ENCODE peak calls at places on chromosomes 12 and 14, in nine cellular contexts. One of them, this sample, is unnamed.

GRCh38 chr12:110270125-110270962 is 10.7 kb upstream of the ATP2A2 start:
- DNase-seq in stimulated activated CD4-positive, alpha-beta T cell treated with anti-CD3 and anti-CD28 coated beads, Interleukin-2, amount 100 ng/mL, for 48 hours: no peak
- DNase-seq in hepatic stellate cell: no peak
- DNase-seq in NCI-H1436 treated with DMSO at 0.1 percent for 48 hours: no peak
- DNase-seq in foreskin fibroblast: peak
- DNase-seq in EL: peak
- DNase-seq in left ventricle myocardium superior: peak
- DNase-seq in left ventricle myocardium inferior: peak
- DNase-seq in left lobe of liver: no peak
- DNase-seq in this sample: peak

GRCh38 chr12:67633708-67634107 is 14.8 kb upstream of the DYRK2 start:
- DNase-seq in foreskin fibroblast: no peak
- DNase-seq in left lobe of liver: no peak
- DNase-seq in left ventricle myocardium superior: peak
- DNase-seq in stimulated activated CD4-positive, alpha-beta T cell treated with anti-CD3 and anti-CD28 coated beads, Interleukin-2, amount 100 ng/mL, for 48 hours: no peak
- DNase-seq in NCI-H1436 treated with DMSO at 0.1 percent for 48 hours: no peak
- DNase-seq in EL: no peak
- DNase-seq in left ventricle myocardium inferior: peak
- DNase-seq in hepatic stellate cell: no peak
- DNase-seq in this sample: no peak

GRCh38 chr12:6280053-6280469 is 30.4 kb upstream of the PLEKHG6 start:
- DNase-seq in NCI-H1436 treated with DMSO at 0.1 percent for 48 hours: no peak
- DNase-seq in left ventricle myocardium superior: no peak
- DNase-seq in left lobe of liver: no peak
- DNase-seq in left ventricle myocardium inferior: no peak
- DNase-seq in foreskin fibroblast: peak
- DNase-seq in hepatic stellate cell: peak
- DNase-seq in stimulated activated CD4-positive, alpha-beta T cell treated with anti-CD3 and anti-CD28 coated beads, Interleukin-2, amount 100 ng/mL, for 48 hours: no peak
- DNase-seq in EL: peak
- DNase-seq in this sample: peak

GRCh38 chr14:105500036-105500725 is 9.1 kb downstream of the TEDC1 start:
- DNase-seq in NCI-H1436 treated with DMSO at 0.1 percent for 48 hours: no peak
- DNase-seq in foreskin fibroblast: no peak
- DNase-seq in left ventricle myocardium inferior: no peak
- DNase-seq in EL: no peak
- DNase-seq in left lobe of liver: no peak
- DNase-seq in hepatic stellate cell: no peak
- DNase-seq in stimulated activated CD4-positive, alpha-beta T cell treated with anti-CD3 and anti-CD28 coated beads, Interleukin-2, amount 100 ng/mL, for 48 hours: no peak
- DNase-seq in left ventricle myocardium superior: no peak
- DNase-seq in this sample: no peak

GRCh38 chr14:99659333-99659741 is 14.4 kb downstream of the HHIPL1 start:
- DNase-seq in left ventricle myocardium inferior: no peak
- DNase-seq in hepatic stellate cell: no peak
- DNase-seq in EL: no peak
- DNase-seq in stimulated activated CD4-positive, alpha-beta T cell treated with anti-CD3 and anti-CD28 coated beads, Interleukin-2, amount 100 ng/mL, for 48 hours: peak
- DNase-seq in left lobe of liver: no peak
- DNase-seq in NCI-H1436 treated with DMSO at 0.1 percent for 48 hours: no peak
- DNase-seq in foreskin fibroblast: no peak
- DNase-seq in left ventricle myocardium superior: no peak
- DNase-seq in this sample: no peak

GRCh38 chr12:106249411-106250135 is 1.8 kb upstream of the CKAP4 start:
- DNase-seq in left ventricle myocardium inferior: no peak
- DNase-seq in EL: no peak
- DNase-seq in foreskin fibroblast: no peak
- DNase-seq in NCI-H1436 treated with DMSO at 0.1 percent for 48 hours: no peak
- DNase-seq in left lobe of liver: no peak
- DNase-seq in stimulated activated CD4-positive, alpha-beta T cell treated with anti-CD3 and anti-CD28 coated beads, Interleukin-2, amount 100 ng/mL, for 48 hours: no peak
- DNase-seq in hepatic stellate cell: no peak
- DNase-seq in left ventricle myocardium superior: no peak
- DNase-seq in this sample: no peak

GRCh38 chr12:124191024-124191359 is 103.9 kb upstream of the RFLNA start:
- DNase-seq in EL: peak
- DNase-seq in hepatic stellate cell: peak
- DNase-seq in foreskin fibroblast: no peak
- DNase-seq in left ventricle myocardium superior: no peak
- DNase-seq in stimulated activated CD4-positive, alpha-beta T cell treated with anti-CD3 and anti-CD28 coated beads, Interleukin-2, amount 100 ng/mL, for 48 hours: no peak
- DNase-seq in left ventricle myocardium inferior: no peak
- DNase-seq in left lobe of liver: no peak
- DNase-seq in NCI-H1436 treated with DMSO at 0.1 percent for 48 hours: no peak
- DNase-seq in this sample: no peak

GRCh38 chr14:50532502-50533313 is at the start of gene MAP4K5:
- DNase-seq in left lobe of liver: peak
- DNase-seq in stimulated activated CD4-positive, alpha-beta T cell treated with anti-CD3 and anti-CD28 coated beads, Interleukin-2, amount 100 ng/mL, for 48 hours: peak
- DNase-seq in NCI-H1436 treated with DMSO at 0.1 percent for 48 hours: peak
- DNase-seq in foreskin fibroblast: peak
- DNase-seq in left ventricle myocardium superior: peak
- DNase-seq in EL: peak
- DNase-seq in left ventricle myocardium inferior: peak
- DNase-seq in hepatic stellate cell: peak
- DNase-seq in this sample: peak

GRCh38 chr12:84191779-84192178 is 720.8 kb downstream of the SLC6A15 start:
- DNase-seq in left lobe of liver: no peak
- DNase-seq in hepatic stellate cell: no peak
- DNase-seq in foreskin fibroblast: no peak
- DNase-seq in left ventricle myocardium superior: no peak
- DNase-seq in EL: no peak
- DNase-seq in left ventricle myocardium inferior: no peak
- DNase-seq in NCI-H1436 treated with DMSO at 0.1 percent for 48 hours: no peak
- DNase-seq in stimulated activated CD4-positive, alpha-beta T cell treated with anti-CD3 and anti-CD28 coated beads, Interleukin-2, amount 100 ng/mL, for 48 hours: no peak
- DNase-seq in this sample: no peak

GRCh38 chr14:83173687-83174086 is 1640.0 kb upstream of the SEL1L start:
- DNase-seq in NCI-H1436 treated with DMSO at 0.1 percent for 48 hours: no peak
- DNase-seq in stimulated activated CD4-positive, alpha-beta T cell treated with anti-CD3 and anti-CD28 coated beads, Interleukin-2, amount 100 ng/mL, for 48 hours: no peak
- DNase-seq in left ventricle myocardium inferior: no peak
- DNase-seq in left lobe of liver: no peak
- DNase-seq in EL: no peak
- DNase-seq in hepatic stellate cell: no peak
- DNase-seq in left ventricle myocardium superior: no peak
- DNase-seq in foreskin fibroblast: no peak
- DNase-seq in this sample: no peak

GRCh38 chr14:63383776-63384367 is 65.1 kb upstream of the GPHB5 start:
- DNase-seq in left ventricle myocardium superior: no peak
- DNase-seq in foreskin fibroblast: no peak
- DNase-seq in stimulated activated CD4-positive, alpha-beta T cell treated with anti-CD3 and anti-CD28 coated beads, Interleukin-2, amount 100 ng/mL, for 48 hours: no peak
- DNase-seq in left ventricle myocardium inferior: no peak
- DNase-seq in NCI-H1436 treated with DMSO at 0.1 percent for 48 hours: no peak
- DNase-seq in EL: no peak
- DNase-seq in left lobe of liver: no peak
- DNase-seq in hepatic stellate cell: no peak
- DNase-seq in this sample: no peak

GRCh38 chr12:93336344-93336743 is 41.4 kb upstream of the NUDT4 start:
- DNase-seq in left ventricle myocardium inferior: no peak
- DNase-seq in left ventricle myocardium superior: no peak
- DNase-seq in stimulated activated CD4-positive, alpha-beta T cell treated with anti-CD3 and anti-CD28 coated beads, Interleukin-2, amount 100 ng/mL, for 48 hours: no peak
- DNase-seq in foreskin fibroblast: no peak
- DNase-seq in hepatic stellate cell: peak
- DNase-seq in left lobe of liver: no peak
- DNase-seq in NCI-H1436 treated with DMSO at 0.1 percent for 48 hours: no peak
- DNase-seq in EL: peak
- DNase-seq in this sample: no peak